ENCODE peak calls at places on chromosomes 1 and 21, in four cellular contexts. N, I, H and U are unnamed samples.

GRCh38 chr1:178628637-178629548 is 96.2 kb upstream of the RALGPS2 start:
- DNase-seq in H (no peak), N (peak), I (no peak), U (no peak)

GRCh38 chr1:177849130-177849529 is 120.7 kb downstream of the SEC16B start:
- DNase-seq in I (no peak), N (peak), H (no peak), U (peak)

GRCh38 chr21:19541612-19542011 is 1138.0 kb upstream of the TMPRSS15 start:
- DNase-seq in H (no peak), N (no peak), I (no peak), U (no peak)

GRCh38 chr1:205933672-205934618 is 9.3 kb downstream of the SLC26A9 start:
- DNase-seq in H (no peak), I (peak), N (peak), U (no peak)

GRCh38 chr21:43985690-43986251 is 26.3 kb upstream of the TRAPPC10 start:
- DNase-seq in H (peak), I (no peak), N (no peak), U (no peak)

GRCh38 chr1:241485554-241485992 is 34.0 kb downstream of the FH start:
- DNase-seq in I (no peak), N (peak), H (no peak), U (peak)

GRCh38 chr1:53015508-53015860 is 46.5 kb upstream of the PODN start:
- DNase-seq in I (no peak), H (no peak), N (no peak), U (no peak)

GRCh38 chr1:173823776-173824314 is 628 bp upstream of the DARS2 start:
- DNase-seq in H (no peak), I (no peak), N (no peak), U (no peak)

GRCh38 chr21:18161841-18162240 is 82.8 kb upstream of the CHODL start:
- DNase-seq in N (no peak), H (no peak), I (no peak), U (no peak)

GRCh38 chr1:42735056-42735455 is 5.0 kb downstream of the CLDN19 start:
- DNase-seq in N (no peak), H (no peak), I (no peak), U (no peak)

GRCh38 chr1:243727503-243728191 is 122.4 kb downstream of the AKT3 start:
- DNase-seq in N (no peak), H (no peak), I (no peak), U (no peak)

GRCh38 chr21:45870851-45871615 is 110.5 kb upstream of the COL6A1 start:
- DNase-seq in N (no peak), H (no peak), I (no peak), U (no peak)

GRCh38 chr1:32250893-32251716 is at the start of gene LCK:
- DNase-seq in I (no peak), N (no peak), H (no peak), U (no peak)

GRCh38 chr1:236608930-236609726 is 4.8 kb upstream of the HEATR1 start:
- DNase-seq in H (peak), N (peak), I (peak), U (peak)

GRCh38 chr1:5368211-5368610 is 624.0 kb downstream of the NPHP4 start:
- DNase-seq in N (no peak), H (no peak), I (no peak), U (no peak)

GRCh38 chr1:154607084-154607747 is 770 bp downstream of the ADAR start:
- DNase-seq in I (no peak), H (peak), N (peak), U (peak)

GRCh38 chr21:42652527-42653491 is 612 bp upstream of the PDE9A start:
- DNase-seq in N (peak), I (peak), H (peak), U (no peak)

GRCh38 chr1:27356628-27357280 is 10.0 kb downstream of the MAP3K6 start:
- DNase-seq in N (no peak), H (no peak), I (no peak), U (no peak)

GRCh38 chr1:100463809-100464424 is 74.0 kb upstream of the GPR88 start:
- DNase-seq in I (peak), H (peak), N (peak), U (peak)

GRCh38 chr1:76666499-76666898 is 200.8 kb upstream of the ST6GALNAC5 start:
- DNase-seq in H (no peak), N (no peak), I (no peak), U (no peak)

GRCh38 chr1:32998009-32998555 is 33.5 kb upstream of the RNF19B start:
- DNase-seq in N (peak), H (no peak), I (no peak), U (no peak)

GRCh38 chr1:109198043-109198695 is 15.5 kb upstream of the SARS1 start:
- DNase-seq in N (peak), I (peak), H (no peak), U (peak)

GRCh38 chr1:154534263-154534844 is 24.1 kb downstream of the UBE2Q1 start:
- DNase-seq in I (peak), H (peak), N (peak), U (peak)

GRCh38 chr1:94265931-94266330 is 28.5 kb upstream of the ARHGAP29 start:
- DNase-seq in I (peak), N (peak), H (no peak), U (no peak)

GRCh38 chr1:25042876-25043580 is 113.0 kb upstream of the RUNX3 start:
- DNase-seq in I (no peak), H (no peak), N (no peak), U (no peak)

GRCh38 chr1:167651161-167651693 is 21.2 kb downstream of the RCSD1 start:
- DNase-seq in H (no peak), I (no peak), N (no peak), U (no peak)

GRCh38 chr1:61332196-61332753 is 249.9 kb downstream of the NFIA start:
- DNase-seq in H (no peak), N (no peak), I (no peak), U (no peak)

GRCh38 chr1:36150296-36151132 is 1.2 kb upstream of the TRAPPC3 start:
- DNase-seq in I (peak), N (peak), H (peak), U (peak)

GRCh38 chr1:92031281-92032110 is 1.7 kb downstream of the EPHX4 start:
- DNase-seq in N (peak), H (no peak), I (no peak), U (no peak)

GRCh38 chr1:27403931-27404330 is 11.5 kb downstream of the GPR3 start:
- DNase-seq in I (no peak), H (no peak), N (no peak), U (no peak)

GRCh38 chr1:212457740-212458338 is 25.1 kb downstream of the NENF start:
- DNase-seq in I (peak), H (peak), N (peak), U (no peak)